ENCODE peak calls at places on chromosomes 11 and 22, in four cellular contexts. One of them, this sample, is unnamed.

GRCh38 chr22:32646476-32646875 is 155.0 kb upstream of the TIMP3 start:
- DNase-seq in effector memory CD4-positive, alpha-beta T cell: no peak
- DNase-seq in CD4-positive, CD25-positive, alpha-beta regulatory T cell: no peak
- DNase-seq in IMR-90: no peak
- DNase-seq in this sample: no peak

GRCh38 chr22:21003782-21004181 is 1.9 kb upstream of the THAP7 start:
- DNase-seq in effector memory CD4-positive, alpha-beta T cell: no peak
- DNase-seq in CD4-positive, CD25-positive, alpha-beta regulatory T cell: no peak
- DNase-seq in IMR-90: no peak
- DNase-seq in this sample: no peak

GRCh38 chr11:66011785-66012303 is at the start of gene CST6:
- DNase-seq in effector memory CD4-positive, alpha-beta T cell: no peak
- DNase-seq in CD4-positive, CD25-positive, alpha-beta regulatory T cell: no peak
- DNase-seq in IMR-90: no peak
- DNase-seq in this sample: no peak

GRCh38 chr22:45201678-45202332 is 38.1 kb downstream of the NUP50 start:
- DNase-seq in effector memory CD4-positive, alpha-beta T cell: no peak
- DNase-seq in CD4-positive, CD25-positive, alpha-beta regulatory T cell: no peak
- DNase-seq in IMR-90: peak; percentile 100
- DNase-seq in this sample: no peak

GRCh38 chr11:11636671-11637070 is 14.9 kb upstream of the GALNT18 start:
- DNase-seq in effector memory CD4-positive, alpha-beta T cell: no peak
- DNase-seq in CD4-positive, CD25-positive, alpha-beta regulatory T cell: no peak
- DNase-seq in IMR-90: no peak
- DNase-seq in this sample: no peak

GRCh38 chr11:46541593-46542371 is 52.0 kb downstream of the AMBRA1 start:
- DNase-seq in effector memory CD4-positive, alpha-beta T cell: no peak
- DNase-seq in CD4-positive, CD25-positive, alpha-beta regulatory T cell: no peak
- DNase-seq in IMR-90: no peak
- DNase-seq in this sample: no peak

GRCh38 chr11:94845622-94846021 is 77.5 kb downstream of the AMOTL1 start:
- DNase-seq in effector memory CD4-positive, alpha-beta T cell: no peak
- DNase-seq in CD4-positive, CD25-positive, alpha-beta regulatory T cell: no peak
- DNase-seq in IMR-90: peak; percentile 89
- DNase-seq in this sample: no peak

GRCh38 chr22:45551310-45552016 is 48.8 kb downstream of the FBLN1 start:
- DNase-seq in effector memory CD4-positive, alpha-beta T cell: no peak
- DNase-seq in CD4-positive, CD25-positive, alpha-beta regulatory T cell: no peak
- DNase-seq in IMR-90: no peak
- DNase-seq in this sample: no peak

GRCh38 chr11:69868871-69869270 is 49.7 kb upstream of the FGF3 start:
- DNase-seq in effector memory CD4-positive, alpha-beta T cell: no peak
- DNase-seq in CD4-positive, CD25-positive, alpha-beta regulatory T cell: no peak
- DNase-seq in IMR-90: no peak
- DNase-seq in this sample: no peak

GRCh38 chr11:4797212-4797611 is 7.0 kb downstream of the OR52R1 start:
- DNase-seq in effector memory CD4-positive, alpha-beta T cell: no peak
- DNase-seq in CD4-positive, CD25-positive, alpha-beta regulatory T cell: no peak
- DNase-seq in IMR-90: no peak
- DNase-seq in this sample: no peak

GRCh38 chr11:68014157-68014965 is 4.2 kb downstream of the ALDH3B1 start:
- DNase-seq in effector memory CD4-positive, alpha-beta T cell: no peak
- DNase-seq in CD4-positive, CD25-positive, alpha-beta regulatory T cell: no peak
- DNase-seq in IMR-90: peak; percentile 87
- DNase-seq in this sample: no peak

GRCh38 chr11:80586464-80586863 is 1145.6 kb upstream of the TENM4 start:
- DNase-seq in effector memory CD4-positive, alpha-beta T cell: no peak
- DNase-seq in CD4-positive, CD25-positive, alpha-beta regulatory T cell: no peak
- DNase-seq in IMR-90: peak; percentile 4
- DNase-seq in this sample: no peak

GRCh38 chr11:110527146-110527545 is 97.4 kb downstream of the FDX1 start:
- DNase-seq in effector memory CD4-positive, alpha-beta T cell: no peak
- DNase-seq in CD4-positive, CD25-positive, alpha-beta regulatory T cell: no peak
- DNase-seq in IMR-90: peak; percentile 34
- DNase-seq in this sample: no peak

GRCh38 chr11:68691402-68691784 is 7.0 kb downstream of the GAL start:
- DNase-seq in effector memory CD4-positive, alpha-beta T cell: no peak
- DNase-seq in CD4-positive, CD25-positive, alpha-beta regulatory T cell: no peak
- DNase-seq in IMR-90: no peak
- DNase-seq in this sample: no peak

GRCh38 chr11:72072348-72072747 is 8.0 kb downstream of the NUMA1 start:
- DNase-seq in effector memory CD4-positive, alpha-beta T cell: no peak
- DNase-seq in CD4-positive, CD25-positive, alpha-beta regulatory T cell: peak; percentile 55
- DNase-seq in IMR-90: peak; percentile 82
- DNase-seq in this sample: no peak

GRCh38 chr11:96967616-96968015 is 577.8 kb downstream of the JRKL start:
- DNase-seq in effector memory CD4-positive, alpha-beta T cell: no peak
- DNase-seq in CD4-positive, CD25-positive, alpha-beta regulatory T cell: no peak
- DNase-seq in IMR-90: no peak
- DNase-seq in this sample: no peak

GRCh38 chr11:66720223-66720898 is 8.7 kb downstream of the SPTBN2 start:
- DNase-seq in effector memory CD4-positive, alpha-beta T cell: no peak
- DNase-seq in CD4-positive, CD25-positive, alpha-beta regulatory T cell: peak; percentile 80
- DNase-seq in IMR-90: peak; percentile 56
- DNase-seq in this sample: no peak

GRCh38 chr11:2901196-2901796 is 15.7 kb upstream of the CDKN1C start:
- DNase-seq in effector memory CD4-positive, alpha-beta T cell: no peak
- DNase-seq in CD4-positive, CD25-positive, alpha-beta regulatory T cell: no peak
- DNase-seq in IMR-90: no peak
- DNase-seq in this sample: no peak

GRCh38 chr11:57798905-57799559 is 37.4 kb downstream of the CTNND1 start:
- DNase-seq in effector memory CD4-positive, alpha-beta T cell: no peak
- DNase-seq in CD4-positive, CD25-positive, alpha-beta regulatory T cell: no peak
- DNase-seq in IMR-90: peak; percentile 52
- DNase-seq in this sample: no peak

GRCh38 chr22:36860821-36861659 is at the start of gene NCF4:
- DNase-seq in effector memory CD4-positive, alpha-beta T cell: no peak
- DNase-seq in CD4-positive, CD25-positive, alpha-beta regulatory T cell: peak; percentile 93
- DNase-seq in IMR-90: no peak
- DNase-seq in this sample: peak; percentile 27
- H3K27ac ChIP-seq in effector memory CD4-positive, alpha-beta T cell: peak within 1 kb of the TSS; percentile 45
- H3K27ac ChIP-seq in CD4-positive, CD25-positive, alpha-beta regulatory T cell: peak within 1 kb of the TSS; percentile 79
- H3K27ac ChIP-seq in IMR-90: no peak within 1 kb of the TSS
- H3K27ac ChIP-seq in this sample: peak within 1 kb of the TSS; percentile 35

GRCh38 chr22:50170453-50171318 is at the start of gene PANX2:
- DNase-seq in effector memory CD4-positive, alpha-beta T cell: no peak
- DNase-seq in CD4-positive, CD25-positive, alpha-beta regulatory T cell: no peak
- DNase-seq in IMR-90: no peak
- DNase-seq in this sample: no peak
- H3K27ac ChIP-seq in effector memory CD4-positive, alpha-beta T cell: no peak within 1 kb of the TSS
- H3K27ac ChIP-seq in CD4-positive, CD25-positive, alpha-beta regulatory T cell: no peak within 1 kb of the TSS
- H3K27ac ChIP-seq in IMR-90: no peak within 1 kb of the TSS
- H3K27ac ChIP-seq in this sample: no peak within 1 kb of the TSS

GRCh38 chr11:19116971-19117759 is at the start of gene ZDHHC13:
- DNase-seq in effector memory CD4-positive, alpha-beta T cell: peak; percentile 90
- DNase-seq in CD4-positive, CD25-positive, alpha-beta regulatory T cell: peak; percentile 97
- DNase-seq in IMR-90: peak; percentile 82
- DNase-seq in this sample: peak; percentile 85

GRCh38 chr11:19116315-19116970 is 525 bp upstream of the ZDHHC13 start:
- DNase-seq in effector memory CD4-positive, alpha-beta T cell: no peak
- DNase-seq in CD4-positive, CD25-positive, alpha-beta regulatory T cell: no peak
- DNase-seq in IMR-90: no peak
- DNase-seq in this sample: no peak

GRCh38 chr11:19122966-19123615 is 6.1 kb downstream of the ZDHHC13 start:
- DNase-seq in effector memory CD4-positive, alpha-beta T cell: no peak
- DNase-seq in CD4-positive, CD25-positive, alpha-beta regulatory T cell: no peak
- DNase-seq in IMR-90: no peak
- DNase-seq in this sample: no peak

GRCh38 chr11:19121646-19122045 is 4.7 kb downstream of the ZDHHC13 start:
- DNase-seq in effector memory CD4-positive, alpha-beta T cell: no peak
- DNase-seq in CD4-positive, CD25-positive, alpha-beta regulatory T cell: peak; percentile 6
- DNase-seq in IMR-90: peak; percentile 4
- DNase-seq in this sample: no peak

DNA sequence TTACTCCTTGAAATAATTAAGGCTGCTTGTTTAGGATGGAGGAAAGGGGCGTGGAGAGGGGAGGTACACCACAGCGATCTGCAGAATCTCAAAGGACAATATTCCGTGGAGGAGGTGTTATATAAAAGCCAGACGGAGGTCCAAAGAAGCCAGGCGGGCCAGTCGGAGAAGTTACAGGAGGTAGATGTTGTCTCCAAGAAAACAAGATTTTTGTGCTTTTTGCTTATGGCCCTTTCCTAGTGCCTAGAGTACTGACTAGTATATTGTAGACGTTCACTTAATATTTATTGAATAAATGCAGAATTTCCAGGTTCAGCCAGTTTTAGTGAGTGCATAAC is 761 bp downstream of the ZDHHC13 start:
- DNase-seq in effector memory CD4-positive, alpha-beta T cell: no peak
- DNase-seq in CD4-positive, CD25-positive, alpha-beta regulatory T cell: no peak
- DNase-seq in IMR-90: peak; percentile 5
- DNase-seq in this sample: no peak
- H3K27ac ChIP-seq in effector memory CD4-positive, alpha-beta T cell: no peak overlapping the region
- H3K27ac ChIP-seq in CD4-positive, CD25-positive, alpha-beta regulatory T cell: no peak overlapping the region
- H3K27ac ChIP-seq in IMR-90: no peak overlapping the region
- H3K27ac ChIP-seq in this sample: no peak overlapping the region

GRCh38 chr11:124923296-124923695 is 4.2 kb downstream of the HEPN1 start:
- DNase-seq in effector memory CD4-positive, alpha-beta T cell: no peak
- DNase-seq in CD4-positive, CD25-positive, alpha-beta regulatory T cell: peak; percentile 28
- DNase-seq in IMR-90: no peak
- DNase-seq in this sample: no peak

GRCh38 chr11:124934862-124935547 is 842 bp downstream of the HEPACAM start:
- DNase-seq in effector memory CD4-positive, alpha-beta T cell: no peak
- DNase-seq in CD4-positive, CD25-positive, alpha-beta regulatory T cell: no peak
- DNase-seq in IMR-90: peak; percentile 96
- DNase-seq in this sample: no peak

GRCh38 chr11:124930799-124931198 is 5.0 kb downstream of the HEPACAM start:
- DNase-seq in effector memory CD4-positive, alpha-beta T cell: no peak
- DNase-seq in CD4-positive, CD25-positive, alpha-beta regulatory T cell: peak; percentile 72
- DNase-seq in IMR-90: no peak
- DNase-seq in this sample: no peak

GRCh38 chr11:124928942-124929663 is 6.7 kb downstream of the HEPACAM start:
- DNase-seq in effector memory CD4-positive, alpha-beta T cell: no peak
- DNase-seq in CD4-positive, CD25-positive, alpha-beta regulatory T cell: no peak
- DNase-seq in IMR-90: no peak
- DNase-seq in this sample: no peak
- H3K27ac ChIP-seq in effector memory CD4-positive, alpha-beta T cell: no peak overlapping the region
- H3K27ac ChIP-seq in CD4-positive, CD25-positive, alpha-beta regulatory T cell: no peak overlapping the region
- H3K27ac ChIP-seq in IMR-90: no peak overlapping the region
- H3K27ac ChIP-seq in this sample: peak overlapping the region; percentile 39

DNA sequence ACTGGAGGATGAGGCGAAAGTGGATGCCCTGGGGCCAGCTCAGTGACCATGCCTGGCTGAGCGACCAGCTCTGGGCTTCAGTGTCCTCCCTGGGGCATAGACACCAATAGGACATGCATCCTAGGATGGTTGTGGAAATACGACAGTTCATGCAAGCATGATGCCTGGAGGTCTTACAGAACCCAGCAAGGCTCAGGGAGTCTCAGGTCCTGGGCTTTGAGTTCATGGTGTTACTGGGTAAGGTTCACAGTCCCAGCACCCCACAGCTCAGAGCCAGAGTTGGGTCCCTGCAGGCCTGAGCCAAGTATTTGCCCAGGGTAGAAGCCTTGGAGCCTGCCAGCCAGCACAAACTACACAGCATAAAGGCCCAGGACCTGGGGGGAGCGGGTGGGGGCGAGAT is 4.2 kb upstream of the SUSD2 start:
- DNase-seq in effector memory CD4-positive, alpha-beta T cell: no peak
- DNase-seq in CD4-positive, CD25-positive, alpha-beta regulatory T cell: no peak
- DNase-seq in IMR-90: no peak
- DNase-seq in this sample: no peak
- H3K27ac ChIP-seq in effector memory CD4-positive, alpha-beta T cell: no peak overlapping the region
- H3K27ac ChIP-seq in CD4-positive, CD25-positive, alpha-beta regulatory T cell: no peak overlapping the region
- H3K27ac ChIP-seq in IMR-90: no peak overlapping the region
- H3K27ac ChIP-seq in this sample: no peak overlapping the region

GRCh38 chr11:73293356-73293936 is 14.6 kb upstream of the ARHGEF17 start:
- DNase-seq in effector memory CD4-positive, alpha-beta T cell: no peak
- DNase-seq in CD4-positive, CD25-positive, alpha-beta regulatory T cell: no peak
- DNase-seq in IMR-90: no peak
- DNase-seq in this sample: no peak

GRCh38 chr11:73295996-73296318 is 12.1 kb upstream of the ARHGEF17 start:
- DNase-seq in effector memory CD4-positive, alpha-beta T cell: no peak
- DNase-seq in CD4-positive, CD25-positive, alpha-beta regulatory T cell: no peak
- DNase-seq in IMR-90: no peak
- DNase-seq in this sample: no peak

GRCh38 chr11:73296501-73297230 is 11.4 kb upstream of the ARHGEF17 start:
- DNase-seq in effector memory CD4-positive, alpha-beta T cell: no peak
- DNase-seq in CD4-positive, CD25-positive, alpha-beta regulatory T cell: no peak
- DNase-seq in IMR-90: no peak
- DNase-seq in this sample: no peak

GRCh38 chr11:73295259-73295995 is 12.6 kb upstream of the ARHGEF17 start:
- DNase-seq in effector memory CD4-positive, alpha-beta T cell: peak; percentile 39
- DNase-seq in CD4-positive, CD25-positive, alpha-beta regulatory T cell: peak; percentile 66
- DNase-seq in IMR-90: peak; percentile 91
- DNase-seq in this sample: no peak

DNA sequence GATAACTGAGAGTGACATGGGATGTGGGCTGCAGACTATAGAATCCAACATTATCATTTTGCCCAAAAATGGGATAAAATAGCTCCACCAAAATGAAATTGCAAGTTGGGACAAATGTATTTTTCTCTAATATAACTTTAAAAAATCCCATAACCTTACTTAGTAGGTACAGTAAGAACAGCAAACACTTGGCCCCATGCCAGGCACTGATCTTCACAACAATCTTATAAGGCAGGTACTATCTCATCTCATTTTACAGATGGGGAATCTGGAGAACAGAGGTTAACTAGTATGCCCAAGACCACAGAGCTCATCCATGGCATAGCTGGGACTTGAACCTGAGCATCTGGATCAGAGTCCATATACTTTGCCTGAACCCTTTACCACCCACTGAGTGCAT is 13.5 kb upstream of the ARHGEF17 start:
- DNase-seq in effector memory CD4-positive, alpha-beta T cell: no peak
- DNase-seq in CD4-positive, CD25-positive, alpha-beta regulatory T cell: no peak
- DNase-seq in IMR-90: no peak
- DNase-seq in this sample: no peak
- H3K27ac ChIP-seq in effector memory CD4-positive, alpha-beta T cell: no peak overlapping the region
- H3K27ac ChIP-seq in CD4-positive, CD25-positive, alpha-beta regulatory T cell: no peak overlapping the region
- H3K27ac ChIP-seq in IMR-90: no peak overlapping the region
- H3K27ac ChIP-seq in this sample: no peak overlapping the region

GRCh38 chr22:47632646-47633045 is 870.2 kb downstream of the TBC1D22A start:
- DNase-seq in effector memory CD4-positive, alpha-beta T cell: no peak
- DNase-seq in CD4-positive, CD25-positive, alpha-beta regulatory T cell: no peak
- DNase-seq in IMR-90: no peak
- DNase-seq in this sample: no peak
- H3K27ac ChIP-seq in effector memory CD4-positive, alpha-beta T cell: no peak overlapping the region
- H3K27ac ChIP-seq in CD4-positive, CD25-positive, alpha-beta regulatory T cell: no peak overlapping the region
- H3K27ac ChIP-seq in IMR-90: no peak overlapping the region
- H3K27ac ChIP-seq in this sample: no peak overlapping the region